ENCODE peak calls at places on chromosomes 6 and 20, in six cellular contexts. S is RKO; T is HT-29; A is effector CD4-positive, alpha-beta T cell; Q is omental fat pad; W is heart right ventricle. B is an unnamed sample.

GRCh38 chr20:46411637-46412036 is 5.2 kb upstream of the ELMO2 start:
- DNase-seq in Q (no peak), A (no peak), T (no peak), S (no peak), W (no peak), B (no peak)

GRCh38 chr20:54132612-54133433 is 41.0 kb downstream of the CYP24A1 start:
- DNase-seq in W (no peak), S (peak), A (no peak), Q (peak), T (peak), B (peak)

GRCh38 chr20:36744764-36745191 is 1.1 kb downstream of the NDRG3 start:
- DNase-seq in A (no peak), S (peak), W (peak), T (no peak), Q (no peak), B (no peak)

GRCh38 chr6:146363838-146364607 is 179.6 kb upstream of the RAB32 start:
- DNase-seq in Q (no peak), W (no peak), A (no peak), T (no peak), S (no peak), B (no peak)

GRCh38 chr6:9334979-9335378 is 899.6 kb upstream of the SLC35B3 start:
- DNase-seq in A (no peak), S (no peak), T (no peak), Q (no peak), W (no peak), B (no peak)

GRCh38 chr6:58113960-58114359 is 796.5 kb downstream of the PRIM2 start:
- DNase-seq in W (no peak), T (peak), A (no peak), Q (no peak), S (no peak), B (no peak)

GRCh38 chr20:1375515-1375914 is 17.3 kb downstream of the FKBP1A start:
- DNase-seq in A (no peak), S (peak), T (no peak), Q (no peak), W (no peak), B (no peak)

GRCh38 chr20:53891306-53891894 is 179.0 kb downstream of the BCAS1 start:
- DNase-seq in W (no peak), Q (no peak), T (no peak), S (no peak), A (no peak), B (no peak)

GRCh38 chr20:50284811-50285375 is 94.3 kb downstream of the CEBPB start:
- DNase-seq in S (no peak), W (peak), T (no peak), Q (no peak), A (no peak), B (no peak)

B was measured in ACHN.